ENCODE peak calls at places on chromosome 1, in six cellular contexts. S, G, F, Z, J and P are unnamed samples.

GRCh38 chr1:205285391-205286101 is 36.0 kb downstream of the NUAK2 start:
- DNase-seq in S (peak), G (peak), F (peak), Z (no peak), J (peak), P (no peak)

GRCh38 chr1:155481761-155482160 is 80.8 kb downstream of the ASH1L start:
- DNase-seq in S (no peak), G (no peak), F (peak), Z (no peak), J (no peak), P (no peak)

GRCh38 chr1:198788561-198789064 is 149.8 kb downstream of the PTPRC start:
- DNase-seq in S (no peak), G (peak), F (peak), Z (no peak), J (peak), P (no peak)

GRCh38 chr1:67376381-67376780 is 53.8 kb downstream of the SERBP1 start:
- DNase-seq in S (no peak), G (no peak), F (no peak), Z (no peak), J (no peak), P (no peak)

GRCh38 chr1:48697066-48697707 is 79.5 kb downstream of the BEND5 start:
- DNase-seq in S (peak), G (peak), F (peak), Z (peak), J (peak), P (no peak)

GRCh38 chr1:233707153-233707905 is 93.4 kb downstream of the KCNK1 start:
- DNase-seq in S (no peak), G (no peak), F (peak), Z (no peak), J (no peak), P (no peak)

GRCh38 chr1:111199881-111200801 is at the start of gene DENND2D:
- DNase-seq in S (no peak), G (no peak), F (no peak), Z (peak), J (no peak), P (no peak)

GRCh38 chr1:54934869-54935268 is 45.6 kb upstream of the TMEM61 start:
- DNase-seq in S (peak), G (no peak), F (peak), Z (no peak), J (peak), P (no peak)

GRCh38 chr1:230212405-230212936 is 145.4 kb downstream of the GALNT2 start:
- DNase-seq in S (no peak), G (peak), F (no peak), Z (no peak), J (no peak), P (no peak)

GRCh38 chr1:160950657-160951056 is 4.0 kb downstream of the ITLN2 start:
- DNase-seq in S (no peak), G (no peak), F (no peak), Z (no peak), J (no peak), P (no peak)

GRCh38 chr1:70034403-70034802 is 171.0 kb downstream of the LRRC40 start:
- DNase-seq in S (peak), G (no peak), F (peak), Z (no peak), J (peak), P (no peak)

GRCh38 chr1:40273547-40274166 is 15.6 kb downstream of the ZMPSTE24 start:
- DNase-seq in S (no peak), G (no peak), F (no peak), Z (no peak), J (no peak), P (no peak)

GRCh38 chr1:94646151-94646643 is 104.6 kb upstream of the F3 start:
- DNase-seq in S (peak), G (no peak), F (peak), Z (no peak), J (peak), P (no peak)

GRCh38 chr1:228459091-228459993 is 27.8 kb upstream of the RNF187 start:
- DNase-seq in S (peak), G (peak), F (peak), Z (peak), J (peak), P (peak)

GRCh38 chr1:61742620-61743431 is 546 bp downstream of the PATJ start:
- DNase-seq in S (peak), G (peak), F (peak), Z (peak), J (peak), P (peak)

GRCh38 chr1:116772648-116773045 is 18.4 kb downstream of the CD2 start:
- DNase-seq in S (peak), G (no peak), F (peak), Z (no peak), J (no peak), P (no peak)

GRCh38 chr1:227894306-227894721 is 53.4 kb downstream of the WNT9A start:
- DNase-seq in S (no peak), G (no peak), F (no peak), Z (peak), J (no peak), P (peak)

GRCh38 chr1:109716121-109716520 is 4.1 kb downstream of the GSTM5 start:
- DNase-seq in S (no peak), G (no peak), F (no peak), Z (no peak), J (no peak), P (no peak)

GRCh38 chr1:165143437-165144065 is 213.0 kb downstream of the LMX1A start:
- DNase-seq in S (no peak), G (peak), F (peak), Z (no peak), J (no peak), P (no peak)

GRCh38 chr1:48109390-48110009 is 112.3 kb upstream of the TRABD2B start:
- DNase-seq in S (peak), G (no peak), F (peak), Z (no peak), J (peak), P (no peak)

GRCh38 chr1:244821134-244821533 is 14.3 kb upstream of the COX20 start:
- DNase-seq in S (no peak), G (no peak), F (no peak), Z (peak), J (no peak), P (no peak)

GRCh38 chr1:24828887-24829192 is 83.6 kb downstream of the CLIC4 start:
- DNase-seq in S (no peak), G (no peak), F (no peak), Z (no peak), J (no peak), P (no peak)

GRCh38 chr1:100459815-100460114 is 78.2 kb upstream of the GPR88 start:
- DNase-seq in S (no peak), G (no peak), F (no peak), Z (no peak), J (no peak), P (no peak)

GRCh38 chr1:156346636-156347035 is 8.3 kb downstream of the TSACC start:
- DNase-seq in S (peak), G (no peak), F (peak), Z (no peak), J (no peak), P (no peak)

GRCh38 chr1:52142220-52143153 is 598 bp downstream of the ZFYVE9 start:
- DNase-seq in S (peak), G (peak), F (peak), Z (peak), J (peak), P (peak)

GRCh38 chr1:168086438-168086837 is 50.3 kb downstream of the GPR161 start:
- DNase-seq in S (no peak), G (no peak), F (no peak), Z (no peak), J (no peak), P (no peak)

GRCh38 chr1:209549384-209550001 is 34.0 kb upstream of the CAMK1G start:
- DNase-seq in S (no peak), G (no peak), F (no peak), Z (no peak), J (no peak), P (no peak)

DNA sequence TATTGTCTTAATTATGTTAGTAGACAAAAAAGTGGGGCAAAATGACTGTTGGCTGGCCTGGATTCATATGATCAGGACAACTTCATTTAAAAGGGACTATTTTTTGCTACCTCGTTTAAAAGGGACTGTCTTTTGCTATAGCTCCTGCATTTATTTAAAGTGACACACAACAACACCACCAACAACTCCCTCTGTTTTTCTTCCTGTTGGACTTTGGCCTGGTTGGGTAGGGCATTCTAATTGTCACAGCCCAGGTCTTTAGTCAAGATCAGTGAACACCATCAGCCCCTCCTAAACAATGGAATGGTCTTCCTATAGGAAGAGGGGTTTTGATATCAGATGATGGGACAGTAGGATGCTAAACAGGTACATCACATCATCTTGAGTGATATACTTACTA is 241.8 kb downstream of the GPR52 start:
- DNase-seq in S (no peak), G (no peak), F (no peak), Z (no peak), J (no peak), P (no peak)
- TF ChIP-seq CTCF in S (no peak), G (no peak), F (no peak), Z (no peak), J (no peak), P (no peak)

DNA sequence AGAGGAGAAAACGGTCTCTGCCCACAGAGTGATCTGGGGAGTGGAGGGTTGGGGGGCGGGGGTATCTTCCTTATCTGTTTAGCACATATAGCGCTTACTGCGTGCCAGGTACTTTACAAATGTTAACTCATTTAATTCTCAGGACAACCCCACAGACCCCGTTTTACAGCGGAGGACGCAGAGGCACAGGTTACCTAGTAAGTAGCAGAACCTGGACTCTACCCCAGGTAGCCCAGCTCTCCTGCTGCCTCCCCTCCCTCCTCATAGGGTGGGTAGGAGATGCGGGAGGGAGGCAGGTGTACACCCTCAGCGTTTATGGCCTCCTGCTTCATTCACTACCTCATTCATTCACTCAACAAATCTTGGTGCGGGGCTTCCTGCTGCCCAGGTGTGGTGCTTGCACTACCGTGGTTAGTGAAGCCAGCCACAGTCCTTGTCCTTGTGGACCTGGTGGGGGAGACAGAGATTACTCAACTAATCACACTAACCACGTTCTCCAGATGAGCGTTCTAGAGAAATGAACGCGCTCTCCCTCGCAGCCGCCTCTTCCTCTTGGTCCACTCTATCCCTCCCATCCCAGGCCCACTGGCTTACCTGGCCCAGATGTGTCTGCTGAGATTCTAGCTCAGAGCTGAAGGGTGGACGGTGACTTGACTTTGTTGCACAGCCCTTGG is 102.0 kb downstream of the IER5 start:
- DNase-seq in S (no peak), G (no peak), F (no peak), Z (no peak), J (no peak), P (no peak)
- TF ChIP-seq CTCF in S (no peak), G (peak), F (no peak), Z (no peak), J (no peak), P (no peak)

GRCh38 chr1:72280714-72281113 is 1.6 kb downstream of the NEGR1 start:
- DNase-seq in S (no peak), G (no peak), F (peak), Z (no peak), J (peak), P (no peak)
- TF ChIP-seq CTCF in S (peak), G (no peak), F (no peak), Z (no peak), J (no peak), P (no peak)

GRCh38 chr1:234994411-234995295 is 134.0 kb downstream of the TOMM20 start:
- DNase-seq in S (no peak), G (no peak), F (no peak), Z (no peak), J (no peak), P (no peak)

GRCh38 chr1:234999513-234999940 is 129.1 kb downstream of the TOMM20 start:
- DNase-seq in S (no peak), G (no peak), F (no peak), Z (no peak), J (no peak), P (no peak)

GRCh38 chr1:234997201-234998173 is 131.2 kb downstream of the TOMM20 start:
- DNase-seq in S (peak), G (no peak), F (peak), Z (peak), J (peak), P (no peak)

GRCh38 chr1:234998174-234998741 is 130.4 kb downstream of the TOMM20 start:
- DNase-seq in S (peak), G (no peak), F (peak), Z (peak), J (no peak), P (no peak)

DNA sequence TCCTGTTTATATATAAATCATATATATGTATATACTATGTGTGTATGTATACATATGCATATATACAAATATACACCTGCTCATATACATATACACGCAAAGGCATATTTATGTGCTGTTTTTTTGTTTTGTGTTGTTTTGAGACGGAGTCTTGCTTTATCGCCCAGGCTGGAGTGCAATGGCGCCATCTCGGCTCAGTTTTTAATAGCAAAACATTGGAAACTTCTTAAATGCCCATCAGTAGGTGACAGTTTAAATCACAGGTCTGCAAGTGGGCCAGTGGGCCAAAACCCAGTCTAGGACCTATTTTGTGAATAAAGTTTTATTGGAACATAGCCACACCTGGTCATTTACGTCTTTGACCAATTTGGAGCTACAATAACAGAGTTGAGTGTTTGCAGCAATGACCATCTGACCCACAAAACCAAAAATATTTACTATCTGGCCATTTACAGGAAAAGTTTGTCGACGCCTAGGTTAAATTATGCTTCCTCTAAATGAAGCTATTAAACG is 132.3 kb downstream of the TOMM20 start:
- DNase-seq in S (peak), G (no peak), F (peak), Z (no peak), J (peak), P (no peak)
- TF ChIP-seq CTCF in S (no peak), G (no peak), F (no peak), Z (no peak), J (no peak), P (no peak)

GRCh38 chr1:46477153-46477929 is 12.3 kb upstream of the DMBX1 start:
- DNase-seq in S (peak), G (peak), F (peak), Z (peak), J (peak), P (peak)
- TF ChIP-seq CTCF in S (peak), G (peak), F (peak), Z (peak), J (peak), P (peak)

DNA sequence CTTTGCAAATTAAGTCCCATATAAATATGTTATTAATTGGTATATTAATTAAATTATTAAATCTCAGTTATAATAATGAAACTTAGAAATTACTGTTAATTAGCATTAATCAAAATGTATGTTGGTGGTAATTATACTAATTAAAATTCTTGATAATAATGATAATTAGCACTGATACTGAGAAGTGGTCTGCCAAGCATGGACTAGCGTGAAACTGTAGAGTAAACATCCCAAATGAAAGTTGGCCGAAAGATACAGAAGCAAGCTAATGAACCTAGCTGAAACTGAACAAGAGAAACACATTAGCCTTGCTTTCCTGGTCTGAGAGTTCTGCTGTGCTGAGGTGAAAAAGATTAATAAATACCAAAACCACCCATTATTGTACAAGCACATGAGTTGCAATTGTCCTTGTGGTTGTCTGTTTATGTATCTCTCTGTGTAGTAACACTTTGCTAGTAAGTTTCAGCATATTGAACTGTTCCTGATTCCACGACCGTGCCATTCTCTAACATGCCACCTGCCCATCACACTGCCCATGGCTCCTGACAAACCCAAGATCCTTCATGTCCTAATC is 341.8 kb downstream of the PLPP3 start:
- DNase-seq in S (no peak), G (no peak), F (no peak), Z (no peak), J (no peak), P (no peak)
- TF ChIP-seq CTCF in S (no peak), G (no peak), F (no peak), Z (no peak), J (no peak), P (no peak)